ENCODE peak calls at places on chromosomes 6 and 20, in seven cellular contexts. One of them, this sample, is unnamed.

GRCh38 chr6:13205106-13205505 is 123.2 kb downstream of the TBC1D7 start:
- DNase-seq in H1: no peak
- DNase-seq in SK-N-SH: no peak
- DNase-seq in HepG2: no peak
- DNase-seq in HCT116: no peak
- DNase-seq in GM12878: no peak
- DNase-seq in T47D: no peak
- DNase-seq in this sample: no peak

GRCh38 chr6:18343741-18344140 is 43.4 kb upstream of the RNF144B start:
- DNase-seq in SK-N-SH: no peak
- DNase-seq in T47D: no peak
- DNase-seq in GM12878: no peak
- DNase-seq in H1: no peak
- DNase-seq in HepG2: no peak
- DNase-seq in HCT116: no peak
- DNase-seq in this sample: no peak

GRCh38 chr6:7763896-7764295 is 38.0 kb downstream of the BMP6 start:
- DNase-seq in GM12878: no peak
- DNase-seq in HCT116: no peak
- DNase-seq in SK-N-SH: no peak
- DNase-seq in H1: no peak
- DNase-seq in T47D: no peak
- DNase-seq in HepG2: no peak
- DNase-seq in this sample: no peak

GRCh38 chr20:61502433-61502832 is 250.4 kb downstream of the CDH4 start:
- DNase-seq in HCT116: no peak
- DNase-seq in H1: no peak
- DNase-seq in T47D: no peak
- DNase-seq in GM12878: no peak
- DNase-seq in SK-N-SH: no peak
- DNase-seq in HepG2: no peak
- DNase-seq in this sample: no peak

GRCh38 chr6:159045826-159046225 is 1.0 kb upstream of the TAGAP start:
- DNase-seq in T47D: no peak
- DNase-seq in HCT116: no peak
- DNase-seq in H1: no peak
- DNase-seq in GM12878: no peak
- DNase-seq in SK-N-SH: no peak
- DNase-seq in HepG2: no peak
- DNase-seq in this sample: no peak

GRCh38 chr6:82247634-82248232 is at the start of gene IBTK:
- DNase-seq in HepG2: peak
- DNase-seq in H1: peak
- DNase-seq in GM12878: peak
- DNase-seq in HCT116: peak
- DNase-seq in T47D: peak
- DNase-seq in SK-N-SH: peak
- DNase-seq in this sample: peak

GRCh38 chr6:169376458-169376857 is 122.8 kb upstream of the THBS2 start:
- DNase-seq in T47D: no peak
- DNase-seq in H1: no peak
- DNase-seq in GM12878: no peak
- DNase-seq in SK-N-SH: no peak
- DNase-seq in HCT116: no peak
- DNase-seq in HepG2: no peak
- DNase-seq in this sample: no peak

GRCh38 chr6:167572106-167572505 is 247.2 kb downstream of the TTLL2 start:
- DNase-seq in HepG2: no peak
- DNase-seq in H1: no peak
- DNase-seq in GM12878: no peak
- DNase-seq in SK-N-SH: no peak
- DNase-seq in T47D: no peak
- DNase-seq in HCT116: no peak
- DNase-seq in this sample: no peak

GRCh38 chr6:156719395-156719719 is 57.8 kb upstream of the ARID1B start:
- DNase-seq in SK-N-SH: no peak
- DNase-seq in T47D: no peak
- DNase-seq in HepG2: no peak
- DNase-seq in HCT116: no peak
- DNase-seq in H1: no peak
- DNase-seq in GM12878: no peak
- DNase-seq in this sample: no peak

GRCh38 chr20:5000263-5001173 is 792 bp downstream of the SLC23A2 start:
- DNase-seq in H1: peak
- DNase-seq in HCT116: no peak
- DNase-seq in GM12878: no peak
- DNase-seq in SK-N-SH: peak
- DNase-seq in HepG2: peak
- DNase-seq in T47D: no peak
- DNase-seq in this sample: peak

GRCh38 chr20:12058201-12058600 is 140.5 kb downstream of the BTBD3 start:
- DNase-seq in HCT116: no peak
- DNase-seq in GM12878: no peak
- DNase-seq in T47D: no peak
- DNase-seq in H1: no peak
- DNase-seq in HepG2: no peak
- DNase-seq in SK-N-SH: no peak
- DNase-seq in this sample: no peak

GRCh38 chr6:140850438-140850837 is 1282.3 kb upstream of the GJE1 start:
- DNase-seq in SK-N-SH: no peak
- DNase-seq in T47D: no peak
- DNase-seq in HCT116: no peak
- DNase-seq in H1: no peak
- DNase-seq in GM12878: no peak
- DNase-seq in HepG2: no peak
- DNase-seq in this sample: no peak

GRCh38 chr6:3356824-3357420 is 98.2 kb downstream of the PSMG4 start:
- DNase-seq in T47D: peak
- DNase-seq in GM12878: no peak
- DNase-seq in SK-N-SH: no peak
- DNase-seq in HCT116: no peak
- DNase-seq in HepG2: peak
- DNase-seq in H1: no peak
- DNase-seq in this sample: no peak

GRCh38 chr20:42366626-42367025 is 748.4 kb upstream of the CHD6 start:
- DNase-seq in HCT116: no peak
- DNase-seq in GM12878: no peak
- DNase-seq in HepG2: no peak
- DNase-seq in T47D: no peak
- DNase-seq in SK-N-SH: no peak
- DNase-seq in H1: no peak
- DNase-seq in this sample: no peak

GRCh38 chr20:14337400-14338171 is at the start of gene FLRT3:
- DNase-seq in GM12878: peak
- DNase-seq in HepG2: peak
- DNase-seq in H1: peak
- DNase-seq in HCT116: peak
- DNase-seq in T47D: peak
- DNase-seq in SK-N-SH: peak
- DNase-seq in this sample: peak

GRCh38 chr6:119346914-119347313 is 2.6 kb downstream of the MAN1A1 start:
- DNase-seq in HCT116: no peak
- DNase-seq in HepG2: no peak
- DNase-seq in GM12878: no peak
- DNase-seq in H1: no peak
- DNase-seq in T47D: no peak
- DNase-seq in SK-N-SH: no peak
- DNase-seq in this sample: no peak

GRCh38 chr6:134098276-134098675 is 45.9 kb upstream of the SLC2A12 start:
- DNase-seq in HCT116: no peak
- DNase-seq in T47D: no peak
- DNase-seq in H1: no peak
- DNase-seq in HepG2: no peak
- DNase-seq in GM12878: no peak
- DNase-seq in SK-N-SH: peak
- DNase-seq in this sample: no peak

GRCh38 chr6:73792738-73793137 is 96.7 kb downstream of the CD109 start:
- DNase-seq in GM12878: no peak
- DNase-seq in T47D: no peak
- DNase-seq in H1: no peak
- DNase-seq in HCT116: no peak
- DNase-seq in SK-N-SH: no peak
- DNase-seq in HepG2: peak
- DNase-seq in this sample: no peak

DNA sequence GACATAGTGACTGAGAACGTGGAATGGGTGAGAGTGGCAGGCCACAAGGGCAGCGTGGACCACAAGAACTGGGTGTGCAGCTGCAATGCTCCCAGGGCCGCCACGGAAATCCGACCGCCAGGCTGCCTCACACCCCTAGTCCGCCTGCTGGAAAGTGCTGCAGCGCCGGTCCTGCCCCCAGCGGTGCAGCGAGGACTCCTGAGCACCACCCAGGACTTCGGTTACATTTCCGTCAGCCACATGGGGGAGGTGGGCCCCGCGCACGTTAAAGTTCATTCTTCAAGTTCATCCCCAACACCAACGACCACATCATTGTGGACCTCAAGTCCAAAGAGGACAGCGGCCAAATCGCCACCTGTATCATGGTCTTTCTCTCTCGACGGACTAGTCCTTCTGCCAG is 126.1 kb upstream of the CARMIL1 start:
- DNase-seq in HepG2: no peak
- DNase-seq in SK-N-SH: no peak
- DNase-seq in H1: no peak
- DNase-seq in T47D: no peak
- DNase-seq in HCT116: no peak
- DNase-seq in GM12878: no peak
- DNase-seq in this sample: peak
- TF ChIP-seq JUND in HepG2: no peak
- TF ChIP-seq JUND in SK-N-SH: no peak
- TF ChIP-seq JUND in H1: no peak
- TF ChIP-seq JUND in T47D: no peak
- TF ChIP-seq JUND in HCT116: no peak
- TF ChIP-seq JUND in GM12878: no peak
- TF ChIP-seq JUND in this sample: no peak

DNA sequence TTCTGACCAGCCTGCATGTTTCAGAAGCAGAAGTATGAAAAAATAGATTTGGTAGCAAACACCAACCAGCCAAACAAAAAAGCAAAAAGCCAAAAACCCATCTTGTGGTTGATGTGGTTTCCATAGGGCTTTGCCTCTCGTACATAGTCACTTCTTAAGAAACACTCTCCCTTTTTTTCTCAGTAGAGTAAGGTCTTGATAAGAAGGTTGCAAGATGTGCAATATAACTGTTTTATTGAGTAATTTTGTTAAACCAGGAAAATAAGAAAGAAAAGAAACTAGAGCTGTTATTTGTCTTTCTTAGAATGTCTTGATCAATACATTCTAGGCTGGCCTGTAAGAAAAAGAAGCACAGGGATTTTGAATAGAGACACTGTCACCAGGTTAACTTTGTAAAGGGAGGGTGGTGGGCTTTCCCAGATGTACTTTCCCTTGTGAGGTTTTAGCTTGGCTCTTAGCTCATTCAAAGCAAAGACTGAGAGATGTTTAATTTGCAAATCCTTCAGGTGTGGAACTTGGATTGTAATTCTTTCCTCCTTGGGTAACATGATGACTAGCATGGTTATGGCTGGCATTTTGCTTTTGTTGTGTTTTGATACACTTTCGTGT is 49.7 kb downstream of the AKAP12 start:
- DNase-seq in HCT116: no peak
- DNase-seq in GM12878: no peak
- DNase-seq in HepG2: no peak
- DNase-seq in T47D: no peak
- DNase-seq in H1: no peak
- DNase-seq in SK-N-SH: no peak
- DNase-seq in this sample: no peak
- TF ChIP-seq JUND in HCT116: peak
- TF ChIP-seq JUND in GM12878: no peak
- TF ChIP-seq JUND in HepG2: no peak
- TF ChIP-seq JUND in T47D: no peak
- TF ChIP-seq JUND in H1: no peak
- TF ChIP-seq JUND in SK-N-SH: no peak
- TF ChIP-seq JUND in this sample: no peak

DNA sequence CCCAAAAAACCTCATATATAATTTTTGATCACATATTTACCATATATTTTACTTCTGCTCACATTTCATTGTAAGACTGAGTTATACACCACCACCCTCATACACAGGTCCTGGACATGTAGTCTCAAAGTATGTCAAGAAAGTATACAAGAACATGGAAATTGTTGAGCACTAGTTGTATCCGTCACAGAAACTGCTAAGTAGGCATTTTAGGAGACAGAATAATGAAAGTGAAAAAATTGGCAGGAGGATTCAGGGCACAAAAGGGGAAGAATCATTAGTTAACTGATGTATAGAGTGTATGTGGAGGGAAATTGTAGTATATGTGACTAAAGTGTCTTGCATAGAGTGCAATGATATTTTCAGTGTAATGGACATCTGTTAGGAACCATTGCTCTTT is 458.8 kb downstream of the TFAP2B start:
- DNase-seq in HepG2: no peak
- DNase-seq in T47D: no peak
- DNase-seq in HCT116: no peak
- DNase-seq in GM12878: no peak
- DNase-seq in SK-N-SH: no peak
- DNase-seq in H1: no peak
- DNase-seq in this sample: no peak
- TF ChIP-seq JUND in HepG2: no peak
- TF ChIP-seq JUND in T47D: no peak
- TF ChIP-seq JUND in HCT116: no peak
- TF ChIP-seq JUND in GM12878: no peak
- TF ChIP-seq JUND in SK-N-SH: no peak
- TF ChIP-seq JUND in H1: no peak
- TF ChIP-seq JUND in this sample: no peak

GRCh38 chr6:44738652-44739141 is 351.2 kb downstream of the CDC5L start:
- DNase-seq in HCT116: no peak
- DNase-seq in HepG2: no peak
- DNase-seq in SK-N-SH: no peak
- DNase-seq in H1: no peak
- DNase-seq in GM12878: peak
- DNase-seq in T47D: no peak
- DNase-seq in this sample: no peak
- TF ChIP-seq JUND in HCT116: no peak
- TF ChIP-seq JUND in HepG2: no peak
- TF ChIP-seq JUND in SK-N-SH: no peak
- TF ChIP-seq JUND in H1: no peak
- TF ChIP-seq JUND in GM12878: no peak
- TF ChIP-seq JUND in T47D: no peak
- TF ChIP-seq JUND in this sample: no peak

DNA sequence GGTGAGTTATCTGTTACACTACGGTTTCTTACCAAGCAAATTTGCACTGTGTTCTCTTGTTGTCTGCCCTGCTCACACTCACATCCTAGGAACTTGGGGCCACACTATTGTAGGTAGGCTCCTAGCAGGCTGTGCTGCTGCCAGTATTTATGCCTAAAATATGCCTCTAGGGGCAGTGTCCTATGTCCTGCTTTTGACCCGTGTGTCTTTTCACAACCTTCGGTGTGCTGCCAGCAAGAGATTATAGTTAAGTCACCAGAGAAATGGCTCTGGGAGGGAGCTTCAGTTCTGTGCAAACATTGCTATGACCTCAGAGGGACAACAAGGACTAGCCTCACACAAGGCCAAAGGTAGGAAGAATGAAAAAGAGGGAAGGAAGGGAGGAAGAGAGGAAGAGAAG is 8.9 kb upstream of the TAAR5 start:
- DNase-seq in T47D: peak
- DNase-seq in SK-N-SH: peak
- DNase-seq in H1: no peak
- DNase-seq in HCT116: peak
- DNase-seq in HepG2: peak
- DNase-seq in GM12878: no peak
- DNase-seq in this sample: peak
- TF ChIP-seq JUND in T47D: no peak
- TF ChIP-seq JUND in SK-N-SH: no peak
- TF ChIP-seq JUND in H1: no peak
- TF ChIP-seq JUND in HCT116: no peak
- TF ChIP-seq JUND in HepG2: no peak
- TF ChIP-seq JUND in GM12878: no peak
- TF ChIP-seq JUND in this sample: no peak

This sample was measured in K562.